ENCODE peak calls at places on chromosomes 6 and 20, in ten cellular contexts. H is cerebellum; V is left colon; E is A673; G is neural crest cell; M is lower leg skin; D is EH; W is effector CD4-positive, alpha-beta T cell; Y is lung microvascular endothelial cell; A is 8988T. P is an unnamed sample.

GRCh38 chr6:154257074-154257473 is 99.5 kb downstream of the IPCEF1 start:
- DNase-seq in W (no peak), Y (no peak), M (no peak), G (no peak), A (no peak), V (no peak), E (no peak), H (no peak), D (no peak), P (no peak)

GRCh38 chr6:162856885-162857284 is 129.1 kb downstream of the PACRG start:
- DNase-seq in V (no peak), Y (peak; percentile 16), H (peak; percentile 54), D (peak; percentile 75), A (no peak), E (peak; percentile 87), W (no peak), M (peak; percentile 29), G (peak; percentile 45), P (no peak)

GRCh38 chr6:100311707-100312266 is 152.9 kb downstream of the SIM1 start:
- DNase-seq in M (no peak), D (peak; percentile 62), G (no peak), H (no peak), A (no peak), Y (no peak), W (no peak), E (no peak), V (no peak), P (no peak)

GRCh38 chr20:58713801-58714339 is 21.3 kb downstream of the NPEPL1 start:
- DNase-seq in W (no peak), A (no peak), M (peak; percentile 12), G (no peak), H (no peak), E (no peak), Y (no peak), V (no peak), D (no peak), P (no peak)

GRCh38 chr6:151647871-151648639 is 154.2 kb downstream of the CCDC170 start:
- DNase-seq in H (no peak), G (peak; percentile 20), Y (peak; percentile 25), E (no peak), W (no peak), M (no peak), D (peak; percentile 16), A (no peak), V (no peak), P (no peak)

GRCh38 chr6:47631248-47632196 is 66.9 kb upstream of the ADGRF4 start:
- DNase-seq in M (no peak), D (peak; percentile 47), G (no peak), V (no peak), E (peak; percentile 77), Y (peak; percentile 54), A (no peak), W (no peak), H (peak; percentile 66), P (no peak)

GRCh38 chr6:66961191-66961590 is 1254.2 kb upstream of the EYS start:
- DNase-seq in Y (no peak), M (no peak), H (no peak), A (no peak), G (no peak), V (no peak), E (no peak), W (no peak), D (no peak), P (no peak)

GRCh38 chr20:46774943-46775560 is 65.6 kb downstream of the SLC2A10 start:
- DNase-seq in E (no peak), V (no peak), Y (no peak), D (no peak), W (no peak), M (no peak), A (no peak), G (no peak), H (no peak), P (no peak)

GRCh38 chr6:66605011-66605410 is 898.0 kb upstream of the EYS start:
- DNase-seq in Y (no peak), G (no peak), H (no peak), V (no peak), A (no peak), E (no peak), M (no peak), D (no peak), W (no peak), P (no peak)

GRCh38 chr6:38436726-38437465 is 202.8 kb downstream of the BTBD9 start:
- DNase-seq in H (no peak), E (peak; percentile 6), W (no peak), A (no peak), Y (peak; percentile 88), G (no peak), M (no peak), D (peak; percentile 68), V (no peak), P (no peak)

P was measured in tibial nerve.